ENCODE peak calls at places on chromosome 12, in four cellular contexts. O, D, H and N are unnamed samples.

GRCh38 chr12:67593041-67593870 is 55.3 kb upstream of the DYRK2 start:
- DNase-seq in O (peak), D (no peak), H (no peak), N (no peak)

GRCh38 chr12:122082621-122083356 is 4.2 kb downstream of the MLXIP start:
- DNase-seq in O (no peak), D (no peak), H (no peak), N (no peak)

GRCh38 chr12:2642176-2642892 is 152.4 kb upstream of the FKBP4 start:
- DNase-seq in O (no peak), D (no peak), H (no peak), N (no peak)

GRCh38 chr12:47878293-47878917 is 26.4 kb downstream of the VDR start:
- DNase-seq in O (no peak), D (no peak), H (no peak), N (no peak)

GRCh38 chr12:34398366-34398705 is 376.0 kb downstream of the ALG10 start:
- DNase-seq in O (no peak), D (no peak), H (peak), N (no peak)

GRCh38 chr12:28611115-28611435 is 420.8 kb downstream of the CCDC91 start:
- DNase-seq in O (peak), D (no peak), H (no peak), N (no peak)

GRCh38 chr12:20212658-20213387 is 155.5 kb upstream of the PDE3A start:
- DNase-seq in O (peak), D (no peak), H (peak), N (no peak)

GRCh38 chr12:132131229-132131628 is 12.9 kb downstream of the DDX51 start:
- DNase-seq in O (no peak), D (no peak), H (no peak), N (no peak)

GRCh38 chr12:109572506-109572845 is 828 bp downstream of the MMAB start:
- DNase-seq in O (no peak), D (no peak), H (no peak), N (peak)

GRCh38 chr12:109385339-109386078 is 37.8 kb downstream of the MYO1H start:
- DNase-seq in O (peak), D (no peak), H (peak), N (peak)

GRCh38 chr12:15011162-15011561 is 38.3 kb downstream of the PDE6H start:
- DNase-seq in O (peak), D (no peak), H (no peak), N (no peak)

GRCh38 chr12:57611116-57611809 is at the start of gene ARHGEF25:
- DNase-seq in O (peak), D (no peak), H (peak), N (peak)

DNA sequence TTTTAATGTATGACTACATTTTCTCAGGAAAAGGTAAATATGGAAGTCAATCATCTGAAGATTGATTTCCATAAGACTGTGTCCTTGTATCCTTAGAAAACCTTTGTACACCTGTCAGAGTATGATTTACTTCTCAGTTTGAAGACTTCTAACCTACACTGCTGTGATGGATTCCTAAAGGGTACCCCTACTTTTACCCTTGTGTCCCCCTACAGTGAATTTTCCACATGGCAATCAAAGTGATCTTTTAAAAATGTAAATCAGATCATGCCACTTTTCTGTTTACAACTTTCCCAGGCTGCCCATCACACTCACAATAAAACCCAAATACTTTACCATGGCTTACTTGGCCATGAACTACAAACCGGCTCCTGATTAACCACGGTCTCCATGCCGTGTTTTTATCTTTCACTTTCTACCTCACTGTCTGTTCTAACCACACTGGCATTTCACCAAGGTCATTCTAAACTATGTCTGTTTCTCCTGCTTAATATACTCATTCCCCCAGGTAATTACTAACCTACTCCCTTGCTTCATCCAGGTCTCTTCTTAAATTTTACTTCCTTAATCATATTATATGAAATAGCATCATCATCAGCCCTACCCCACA is 8.1 kb downstream of the DNAI7 start:
- DNase-seq in O (no peak), D (peak), H (no peak), N (peak)
- TF ChIP-seq RAD21 in O (no peak), D (no peak), H (no peak), N (no peak)

DNA sequence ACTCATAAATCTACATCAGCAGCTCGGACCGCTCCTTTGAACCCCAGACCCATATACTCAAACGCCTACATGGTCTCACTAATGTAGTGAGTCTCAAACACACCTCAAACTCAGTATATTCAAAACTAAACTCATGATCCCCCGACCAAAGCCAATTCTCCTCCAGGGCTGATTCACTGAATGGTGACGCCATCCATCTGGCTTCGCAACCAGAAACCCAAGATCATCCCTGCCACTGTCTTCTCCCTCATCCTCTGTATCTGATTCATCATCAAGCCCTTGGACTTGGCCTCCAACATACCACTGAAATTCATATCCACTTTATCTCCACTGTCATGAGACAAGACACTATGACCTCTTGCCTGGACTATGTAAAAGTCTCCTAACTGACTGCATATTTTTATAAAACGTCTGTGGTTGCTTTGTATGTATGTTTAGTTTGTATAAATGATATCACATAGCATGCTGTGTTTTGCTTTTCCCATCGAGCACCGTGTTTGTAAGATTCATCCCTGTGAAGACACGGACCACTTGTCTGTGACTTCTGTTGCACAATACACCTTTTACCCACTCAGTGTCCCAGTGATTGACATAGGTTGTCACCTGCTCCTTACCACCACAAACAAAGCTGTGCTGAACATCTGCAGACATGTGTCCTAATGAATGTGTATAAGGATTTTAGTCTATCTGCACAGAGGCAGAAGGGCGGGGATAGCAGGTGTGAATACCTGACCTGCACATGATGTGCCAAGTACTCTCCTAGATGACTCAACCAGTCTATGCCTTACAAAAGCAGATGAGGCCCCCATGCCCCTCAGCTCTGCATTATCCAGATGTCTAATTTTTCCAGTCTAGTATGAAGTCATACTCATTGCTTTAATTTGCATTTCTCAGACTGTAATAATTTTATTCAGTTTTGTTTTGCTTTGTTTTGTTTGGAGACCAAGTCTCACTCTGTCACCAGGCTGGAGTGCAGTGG is 76.9 kb downstream of the VWF start:
- DNase-seq in O (no peak), D (no peak), H (no peak), N (no peak)
- TF ChIP-seq PBX3 in O (no peak), D (no peak), H (peak), N (no peak)

GRCh38 chr12:6769003-6769389 is 2.8 kb downstream of the PTMS start:
- DNase-seq in O (peak), D (no peak), H (peak), N (no peak)
- TF ChIP-seq RAD21 in O (no peak), D (no peak), H (no peak), N (no peak)

GRCh38 chr12:69644516-69644915 is 33.8 kb upstream of the LRRC10 start:
- DNase-seq in O (no peak), D (no peak), H (no peak), N (no peak)
- TF ChIP-seq PBX3 in O (no peak), D (no peak), H (no peak), N (no peak)

GRCh38 chr12:68612245-68612644 is 1.5 kb downstream of the RAP1B start:
- DNase-seq in O (no peak), D (no peak), H (no peak), N (no peak)

GRCh38 chr12:68614772-68615171 is 4.1 kb downstream of the RAP1B start:
- DNase-seq in O (no peak), D (no peak), H (no peak), N (no peak)

GRCh38 chr12:68612675-68613074 is 2.0 kb downstream of the RAP1B start:
- DNase-seq in O (no peak), D (no peak), H (no peak), N (no peak)

GRCh38 chr12:68614105-68614679 is 3.5 kb downstream of the RAP1B start:
- DNase-seq in O (no peak), D (no peak), H (no peak), N (no peak)

GRCh38 chr12:68613209-68613904 is 2.7 kb downstream of the RAP1B start:
- DNase-seq in O (no peak), D (no peak), H (no peak), N (no peak)
- TF ChIP-seq RAD21 in O (no peak), D (no peak), H (no peak), N (no peak)

GRCh38 chr12:54432815-54433164 is 13.7 kb upstream of the ITGA5 start:
- DNase-seq in O (no peak), D (no peak), H (no peak), N (no peak)

GRCh38 chr12:54430471-54431075 is 11.5 kb upstream of the ITGA5 start:
- DNase-seq in O (no peak), D (no peak), H (no peak), N (no peak)

GRCh38 chr12:54428050-54429013 is 9.3 kb upstream of the ITGA5 start:
- DNase-seq in O (no peak), D (no peak), H (no peak), N (no peak)

GRCh38 chr12:54429014-54429471 is 10.0 kb upstream of the ITGA5 start:
- DNase-seq in O (no peak), D (no peak), H (no peak), N (peak)

DNA sequence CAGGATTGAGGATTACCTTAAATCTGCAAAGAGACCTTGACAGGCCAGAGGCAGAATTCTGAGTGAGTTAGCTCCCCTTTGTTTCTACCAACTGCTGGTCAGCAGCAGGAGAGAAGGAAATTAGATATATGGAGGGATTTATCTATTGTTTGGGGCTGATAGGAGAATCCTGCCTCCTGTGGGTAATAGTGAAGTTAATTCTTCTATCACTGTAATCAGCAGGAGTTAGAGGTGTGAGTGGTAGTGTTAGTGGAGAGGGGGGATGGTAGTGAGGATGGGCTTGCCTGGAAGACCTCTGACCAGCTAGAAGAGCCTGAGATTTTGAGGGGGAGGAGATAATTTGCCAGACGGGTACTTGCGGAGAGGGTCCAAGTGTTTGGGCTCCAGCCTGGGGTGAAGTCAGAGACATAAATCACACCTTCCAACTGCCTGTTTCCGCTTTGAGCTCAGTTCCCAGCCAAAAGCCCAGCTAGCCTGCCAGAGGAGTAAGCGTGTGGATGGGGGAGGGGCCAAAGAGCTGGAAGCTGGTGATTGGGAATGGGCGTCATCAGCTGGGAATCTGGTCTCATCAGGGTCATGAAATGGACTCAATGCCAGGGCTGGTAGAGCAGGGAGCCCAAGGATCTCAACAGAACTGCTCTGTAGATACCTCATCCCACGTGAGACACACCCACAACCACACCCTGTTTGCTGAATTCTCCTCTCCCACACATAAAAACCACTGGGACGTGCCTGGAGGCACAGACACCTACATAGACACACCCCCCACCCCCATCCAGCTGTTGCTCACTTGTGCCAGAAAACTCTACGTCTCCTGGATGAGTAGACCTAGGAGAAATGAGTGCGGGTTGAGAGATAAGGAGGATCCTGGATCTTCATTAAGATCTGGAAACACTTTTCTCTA is 13.1 kb upstream of the ITGA5 start:
- DNase-seq in O (peak), D (no peak), H (no peak), N (no peak)
- TF ChIP-seq PBX3 in O (no peak), D (no peak), H (peak), N (no peak)

GRCh38 chr12:51972849-51973273 is 21.4 kb downstream of the ACVR1B start:
- DNase-seq in O (no peak), D (no peak), H (no peak), N (no peak)
- TF ChIP-seq RAD21 in O (no peak), D (no peak), H (no peak), N (no peak)

GRCh38 chr12:81255947-81256346 is 178.1 kb downstream of the ACSS3 start:
- DNase-seq in O (no peak), D (no peak), H (no peak), N (no peak)

GRCh38 chr12:81255456-81255855 is 177.6 kb downstream of the ACSS3 start:
- DNase-seq in O (no peak), D (no peak), H (no peak), N (no peak)

GRCh38 chr12:81261508-81262207 is 183.8 kb downstream of the ACSS3 start:
- DNase-seq in O (no peak), D (no peak), H (no peak), N (no peak)

GRCh38 chr12:81259360-81259759 is 181.5 kb downstream of the ACSS3 start:
- DNase-seq in O (no peak), D (no peak), H (no peak), N (no peak)

GRCh38 chr12:81257952-81258551 is 180.2 kb downstream of the ACSS3 start:
- DNase-seq in O (peak), D (no peak), H (peak), N (peak)
- TF ChIP-seq PBX3 in O (no peak), D (no peak), H (no peak), N (no peak)

DNA sequence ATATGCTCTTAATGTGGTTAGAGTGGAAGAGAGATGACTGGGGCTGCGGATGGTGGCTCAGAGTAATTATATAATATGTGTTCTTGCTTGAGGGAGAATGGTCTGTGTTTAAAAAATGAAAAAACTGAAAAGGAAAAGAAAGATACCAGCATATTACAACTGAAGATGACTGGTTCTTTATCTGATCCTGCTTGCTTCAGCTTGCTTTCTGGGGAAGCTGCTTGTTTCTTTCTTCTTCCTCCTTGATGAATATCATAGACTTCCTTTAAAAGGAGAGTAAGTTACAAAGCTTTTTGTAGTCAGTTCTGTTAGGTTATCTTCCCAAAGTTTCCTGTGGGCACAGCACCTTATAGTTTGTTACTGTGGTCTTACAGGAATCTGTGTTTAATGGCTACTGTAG is 210.9 kb downstream of the ERC1 start:
- DNase-seq in O (no peak), D (no peak), H (no peak), N (no peak)
- TF ChIP-seq RAD21 in O (no peak), D (no peak), H (no peak), N (no peak)

DNA sequence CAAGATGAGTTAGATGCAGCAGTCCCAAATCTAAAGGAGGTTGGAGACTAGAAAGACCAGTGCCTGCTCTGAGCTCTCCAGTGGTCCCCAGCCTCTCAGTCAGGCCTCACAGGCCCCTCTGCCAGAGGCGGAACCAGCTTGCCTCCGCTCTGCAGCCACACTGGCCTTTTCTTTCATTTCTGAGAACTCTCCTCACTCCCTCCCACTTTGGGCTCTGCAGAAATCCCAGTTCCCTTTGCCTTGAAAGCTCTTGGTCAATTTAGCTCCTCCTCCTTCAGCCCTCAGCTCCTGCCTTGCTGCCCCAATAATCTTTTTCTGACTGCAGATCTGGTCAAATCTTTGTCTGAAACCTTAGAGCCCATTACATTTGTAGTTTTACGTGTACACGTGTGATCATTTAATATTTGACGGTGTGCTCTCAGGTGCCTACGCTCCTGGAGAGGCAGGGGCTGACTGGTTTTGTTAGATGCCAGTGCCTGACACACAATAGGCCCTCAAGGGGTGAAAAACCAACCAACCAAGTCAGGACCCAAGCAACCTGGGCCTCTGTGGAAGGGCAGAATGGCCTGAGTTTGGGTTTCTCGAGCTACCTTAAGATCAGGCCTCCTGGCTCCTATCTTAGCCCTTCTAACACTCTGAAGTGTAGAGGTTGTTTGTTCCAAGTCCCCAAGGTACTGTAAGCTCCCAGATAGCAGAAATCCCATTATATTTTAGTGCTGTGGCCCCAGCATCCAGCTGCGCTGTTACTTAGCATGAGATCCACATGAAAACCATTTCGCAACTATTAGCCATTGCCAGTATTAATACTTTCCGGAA is 1.1 kb upstream of the NUDT4 start:
- DNase-seq in O (peak), D (no peak), H (no peak), N (peak)
- TF ChIP-seq PBX3 in O (no peak), D (no peak), H (no peak), N (no peak)